ENCODE peak calls at places on chromosomes 2 and 18, in ten cellular contexts. O is K562, A is tibial nerve, E is spleen, Y is A673, V is AG04449, I is PC-3, C is uterus, H is Peyer's patch, R is psoas muscle. Q is an unnamed sample.

GRCh38 chr2:17164550-17164949 is 353.7 kb downstream of the RAD51AP2 start:
- DNase-seq in O (no peak), A (no peak), E (no peak), Y (no peak), V (no peak), I (no peak), C (no peak), H (no peak), R (no peak), Q (no peak)

GRCh38 chr2:104412384-104412783 is 441.5 kb upstream of the POU3F3 start:
- DNase-seq in O (peak), A (peak), E (no peak), Y (peak), V (no peak), I (peak), C (no peak), H (no peak), R (no peak), Q (peak)

GRCh38 chr18:3044931-3045698 is 32.2 kb upstream of the LPIN2 start:
- DNase-seq in O (no peak), A (peak), E (no peak), Y (no peak), V (no peak), I (peak), C (no peak), H (peak), R (peak), Q (no peak)

GRCh38 chr2:147288131-147288530 is 556.7 kb upstream of the ACVR2A start:
- DNase-seq in O (no peak), A (no peak), E (no peak), Y (no peak), V (no peak), I (no peak), C (no peak), H (no peak), R (no peak), Q (no peak)

GRCh38 chr18:30763913-30764350 is 278.6 kb downstream of the DSC3 start:
- DNase-seq in O (no peak), A (no peak), E (no peak), Y (no peak), V (no peak), I (peak), C (no peak), H (no peak), R (no peak), Q (no peak)

GRCh38 chr2:223860809-223861738 is 23.7 kb upstream of the AP1S3 start:
- DNase-seq in O (no peak), A (no peak), E (no peak), Y (no peak), V (peak), I (peak), C (no peak), H (peak), R (no peak), Q (no peak)

GRCh38 chr2:85731606-85732005 is 22.2 kb upstream of the ATOH8 start:
- DNase-seq in O (no peak), A (no peak), E (no peak), Y (no peak), V (no peak), I (no peak), C (no peak), H (no peak), R (no peak), Q (no peak)

GRCh38 chr18:69759046-69759445 is 188.6 kb downstream of the CD226 start:
- DNase-seq in O (no peak), A (no peak), E (no peak), Y (no peak), V (no peak), I (peak), C (no peak), H (no peak), R (no peak), Q (peak)

GRCh38 chr2:196274387-196274809 is 103.0 kb upstream of the STK17B start:
- DNase-seq in O (no peak), A (peak), E (no peak), Y (peak), V (no peak), I (peak), C (no peak), H (no peak), R (no peak), Q (no peak)

GRCh38 chr2:221205103-221205502 is 367.0 kb downstream of the EPHA4 start:
- DNase-seq in O (no peak), A (no peak), E (no peak), Y (no peak), V (no peak), I (peak), C (no peak), H (no peak), R (no peak), Q (no peak)

GRCh38 chr2:790081-790480 is 112.9 kb upstream of the TMEM18 start:
- DNase-seq in O (no peak), A (no peak), E (no peak), Y (no peak), V (no peak), I (no peak), C (no peak), H (no peak), R (no peak), Q (no peak)

GRCh38 chr18:48749768-48750167 is 201.0 kb downstream of the SMAD7 start:
- DNase-seq in O (no peak), A (peak), E (peak), Y (no peak), V (no peak), I (no peak), C (peak), H (no peak), R (peak), Q (peak)

GRCh38 chr2:191863988-191864387 is 17.1 kb upstream of the CAVIN2 start:
- DNase-seq in O (no peak), A (no peak), E (no peak), Y (no peak), V (no peak), I (peak), C (no peak), H (no peak), R (no peak), Q (no peak)

GRCh38 chr2:216195565-216195978 is 86.4 kb downstream of the XRCC5 start:
- DNase-seq in O (no peak), A (no peak), E (no peak), Y (peak), V (peak), I (peak), C (no peak), H (no peak), R (no peak), Q (peak)

GRCh38 chr2:189096769-189097447 is 82.7 kb downstream of the COL5A2 start:
- DNase-seq in O (no peak), A (no peak), E (no peak), Y (no peak), V (peak), I (peak), C (no peak), H (no peak), R (no peak), Q (peak)

GRCh38 chr18:66601649-66602048 is 2.2 kb downstream of the CDH19 start:
- DNase-seq in O (no peak), A (no peak), E (no peak), Y (no peak), V (no peak), I (no peak), C (no peak), H (no peak), R (no peak), Q (no peak)

GRCh38 chr2:189163889-189164288 is 15.7 kb downstream of the COL5A2 start:
- DNase-seq in O (no peak), A (no peak), E (no peak), Y (no peak), V (no peak), I (peak), C (no peak), H (no peak), R (no peak), Q (no peak)

GRCh38 chr2:15107137-15107536 is 454.0 kb downstream of the NBAS start:
- DNase-seq in O (no peak), A (no peak), E (no peak), Y (no peak), V (no peak), I (no peak), C (no peak), H (no peak), R (no peak), Q (no peak)

GRCh38 chr2:160730296-160730995 is 236.8 kb upstream of the RBMS1 start:
- DNase-seq in O (no peak), A (no peak), E (no peak), Y (no peak), V (no peak), I (no peak), C (no peak), H (no peak), R (no peak), Q (no peak)

GRCh38 chr18:14767474-14767873 is 19.5 kb downstream of the ANKRD30B start:
- DNase-seq in O (no peak), A (no peak), E (no peak), Y (no peak), V (no peak), I (peak), C (no peak), H (no peak), R (no peak), Q (no peak)

GRCh38 chr18:3486514-3486913 is 36.5 kb downstream of the TGIF1 start:
- DNase-seq in O (no peak), A (no peak), E (peak), Y (no peak), V (no peak), I (no peak), C (no peak), H (no peak), R (no peak), Q (no peak)

GRCh38 chr2:150023044-150023443 is 435.5 kb upstream of the MMADHC start:
- DNase-seq in O (no peak), A (no peak), E (no peak), Y (no peak), V (no peak), I (no peak), C (no peak), H (no peak), R (no peak), Q (no peak)

GRCh38 chr2:43293744-43294695 is 67.6 kb upstream of the ZFP36L2 start:
- DNase-seq in O (peak), A (peak), E (no peak), Y (peak), V (peak), I (peak), C (peak), H (no peak), R (no peak), Q (peak)

GRCh38 chr18:74514860-74515495 is 18.8 kb downstream of the CNDP2 start:
- DNase-seq in O (no peak), A (no peak), E (peak), Y (no peak), V (no peak), I (no peak), C (no peak), H (no peak), R (no peak), Q (no peak)

GRCh38 chr18:26176134-26176533 is 42.5 kb downstream of the PSMA8 start:
- DNase-seq in O (no peak), A (no peak), E (no peak), Y (no peak), V (no peak), I (no peak), C (no peak), H (no peak), R (no peak), Q (no peak)

GRCh38 chr2:46361920-46362666 is 64.9 kb downstream of the EPAS1 start:
- DNase-seq in O (no peak), A (no peak), E (no peak), Y (no peak), V (no peak), I (no peak), C (no peak), H (no peak), R (no peak), Q (no peak)

GRCh38 chr2:99635710-99636431 is 146.1 kb upstream of the REV1 start:
- DNase-seq in O (no peak), A (peak), E (no peak), Y (no peak), V (no peak), I (no peak), C (peak), H (no peak), R (peak), Q (no peak)

GRCh38 chr18:55999641-56000040 is 411.6 kb upstream of the TCF4 start:
- DNase-seq in O (no peak), A (no peak), E (no peak), Y (no peak), V (no peak), I (no peak), C (no peak), H (no peak), R (no peak), Q (no peak)

GRCh38 chr2:36562245-36562644 is 35.7 kb downstream of the FEZ2 start:
- DNase-seq in O (no peak), A (no peak), E (no peak), Y (peak), V (peak), I (peak), C (no peak), H (no peak), R (no peak), Q (no peak)

GRCh38 chr2:63440612-63441011 is 147.7 kb downstream of the WDPCP start:
- DNase-seq in O (no peak), A (no peak), E (no peak), Y (no peak), V (no peak), I (no peak), C (no peak), H (no peak), R (no peak), Q (no peak)

GRCh38 chr2:40103163-40103562 is 324.1 kb upstream of the THUMPD2 start:
- DNase-seq in O (no peak), A (no peak), E (no peak), Y (no peak), V (peak), I (no peak), C (no peak), H (no peak), R (no peak), Q (no peak)

GRCh38 chr2:106561356-106561755 is 74.2 kb downstream of the CD8B2 start:
- DNase-seq in O (no peak), A (no peak), E (no peak), Y (no peak), V (no peak), I (no peak), C (no peak), H (no peak), R (peak), Q (no peak)

GRCh38 chr18:78838183-78838582 is 141.4 kb upstream of the SALL3 start:
- DNase-seq in O (no peak), A (no peak), E (no peak), Y (no peak), V (no peak), I (no peak), C (no peak), H (no peak), R (no peak), Q (no peak)

GRCh38 chr2:73268831-73269685 is 15.2 kb downstream of the FBXO41 start:
- DNase-seq in O (no peak), A (no peak), E (peak), Y (no peak), V (no peak), I (peak), C (no peak), H (peak), R (no peak), Q (no peak)
- TF ChIP-seq CTCF in O (no peak), A (no peak), E (no peak), Y (no peak), V (peak), I (peak), C (no peak), H (no peak), R (peak), Q (no peak)

DNA sequence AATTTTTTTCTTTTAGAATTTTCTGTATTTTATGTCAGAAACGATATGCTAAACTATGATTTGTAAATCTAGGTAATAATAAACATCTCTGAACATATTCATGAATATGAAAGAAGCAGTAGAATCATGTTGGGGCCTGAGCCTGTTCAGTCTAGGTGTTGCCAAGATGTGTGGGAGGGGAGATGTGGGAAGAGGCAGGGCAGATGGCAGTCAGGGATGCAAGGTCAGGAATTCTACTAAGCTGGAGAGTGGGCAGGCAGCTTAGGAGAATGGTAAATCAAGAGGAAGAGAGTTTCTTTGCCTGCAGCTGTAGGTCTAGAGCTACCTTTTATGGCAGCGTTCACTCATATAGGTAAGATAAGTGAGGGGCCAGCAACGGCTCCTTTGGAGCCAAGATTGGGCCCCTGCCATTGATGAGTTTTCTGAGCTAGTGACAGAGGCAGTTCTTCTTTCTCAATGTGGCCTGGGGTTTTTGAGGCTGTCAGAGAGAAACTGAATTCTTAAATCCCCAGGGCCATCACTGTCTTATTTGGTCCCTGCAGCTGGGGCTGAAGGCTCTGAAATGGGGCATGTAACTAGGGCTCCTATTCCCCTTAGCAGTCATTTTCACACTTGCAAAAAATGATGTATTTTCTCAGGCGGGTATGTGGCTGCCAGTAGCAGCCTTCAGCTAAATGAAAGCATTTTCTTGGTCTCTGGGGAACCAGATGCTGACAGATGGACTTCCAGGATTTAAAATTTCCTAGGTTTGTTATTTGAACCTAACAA is 232.8 kb downstream of the PIK3C3 start:
- DNase-seq in O (no peak), A (no peak), E (no peak), Y (no peak), V (no peak), I (no peak), C (no peak), H (no peak), R (no peak), Q (no peak)
- H3K4me3 ChIP-seq in O (no peak), A (no peak), E (no peak), Y (no peak), V (no peak), I (no peak), C (no peak), H (no peak), R (no peak), Q (no peak)

GRCh38 chr2:28036307-28036706 is 145.8 kb downstream of the BABAM2 start:
- DNase-seq in O (no peak), A (no peak), E (no peak), Y (no peak), V (no peak), I (no peak), C (no peak), H (no peak), R (no peak), Q (no peak)

GRCh38 chr2:28032816-28033215 is 142.3 kb downstream of the BABAM2 start:
- DNase-seq in O (no peak), A (no peak), E (no peak), Y (no peak), V (no peak), I (no peak), C (no peak), H (no peak), R (no peak), Q (no peak)

GRCh38 chr2:28034696-28035095 is 144.2 kb downstream of the BABAM2 start:
- DNase-seq in O (no peak), A (no peak), E (no peak), Y (no peak), V (no peak), I (no peak), C (no peak), H (no peak), R (no peak), Q (no peak)

GRCh38 chr2:28035816-28036215 is 145.3 kb downstream of the BABAM2 start:
- DNase-seq in O (no peak), A (no peak), E (no peak), Y (no peak), V (no peak), I (no peak), C (no peak), H (no peak), R (no peak), Q (no peak)

DNA sequence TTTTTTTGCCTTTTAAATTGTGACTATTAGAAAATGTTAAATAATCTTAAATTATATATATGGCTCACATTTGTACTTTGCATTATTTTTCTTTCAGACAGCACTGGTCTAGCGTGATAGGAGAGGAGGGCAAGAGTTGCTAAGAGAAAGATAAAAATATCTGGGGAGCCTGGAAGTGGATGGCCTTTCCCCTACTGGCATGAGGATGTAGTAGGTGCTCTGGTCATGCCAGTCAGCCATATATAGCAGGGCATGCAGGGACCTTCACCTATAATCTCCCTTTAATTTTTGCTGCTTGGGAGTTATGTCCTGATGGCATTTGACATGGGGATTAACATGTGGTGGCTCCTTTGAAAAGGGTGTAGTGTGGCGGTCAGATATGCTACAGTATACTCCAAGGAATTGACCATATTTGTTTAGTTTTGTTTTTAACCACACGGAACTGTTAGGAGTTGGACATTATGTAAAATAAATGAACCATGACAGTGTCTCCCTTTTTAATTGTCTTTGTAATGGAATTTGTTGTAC is 144.7 kb downstream of the BABAM2 start:
- DNase-seq in O (no peak), A (no peak), E (no peak), Y (no peak), V (no peak), I (no peak), C (no peak), H (no peak), R (no peak), Q (no peak)
- TF ChIP-seq CTCF in O (no peak), A (no peak), E (no peak), Y (no peak), V (no peak), I (no peak), C (no peak), H (no peak), R (no peak), Q (no peak)

GRCh38 chr2:70753031-70753430 is 15.0 kb downstream of the ADD2 start:
- DNase-seq in O (no peak), A (no peak), E (no peak), Y (no peak), V (no peak), I (no peak), C (no peak), H (no peak), R (no peak), Q (no peak)
- H3K4me3 ChIP-seq in O (no peak), A (no peak), E (no peak), Y (no peak), V (no peak), I (no peak), C (no peak), H (no peak), R (no peak), Q (no peak)

DNA sequence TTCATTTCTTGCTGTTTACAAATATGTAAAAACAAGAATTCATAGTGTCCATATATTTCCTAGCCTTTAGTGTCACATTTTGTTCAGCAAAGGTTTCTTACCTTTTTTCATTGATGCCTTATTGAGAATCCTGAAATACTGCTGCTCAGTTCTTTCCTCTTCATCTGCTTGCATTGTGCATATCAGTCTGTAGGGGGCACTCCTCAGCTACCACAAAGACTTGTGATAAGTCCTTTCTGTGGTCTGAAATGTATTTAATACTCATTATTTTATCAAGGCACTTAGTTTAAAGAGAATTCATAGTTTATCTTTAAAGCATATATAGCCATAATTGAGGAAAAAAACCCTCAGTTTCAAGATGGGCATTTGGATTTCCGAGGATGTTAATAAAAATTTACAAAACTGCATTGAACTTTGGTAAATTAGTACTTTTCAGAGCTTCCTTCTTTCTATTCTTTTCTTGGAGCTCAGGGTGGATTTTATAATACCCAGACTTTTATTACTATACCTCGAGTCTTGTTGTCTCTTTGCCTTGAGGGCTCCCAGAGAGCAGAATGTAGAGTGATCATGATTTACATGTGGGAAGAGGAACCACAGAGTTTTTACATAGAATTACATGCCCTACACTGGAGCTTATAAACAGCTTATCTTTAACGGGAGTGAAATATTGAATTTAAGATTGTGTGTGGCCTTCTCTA is 570.1 kb downstream of the PLCL1 start:
- DNase-seq in O (peak), A (peak), E (no peak), Y (peak), V (peak), I (peak), C (no peak), H (no peak), R (no peak), Q (peak)
- TF ChIP-seq CTCF in O (peak), A (peak), E (peak), Y (peak), V (peak), I (peak), C (no peak), H (peak), R (peak), Q (peak)

GRCh38 chr18:63158012-63158631 is 161.4 kb downstream of the BCL2 start:
- DNase-seq in O (no peak), A (no peak), E (no peak), Y (no peak), V (no peak), I (no peak), C (no peak), H (no peak), R (no peak), Q (no peak)
- H3K4me3 ChIP-seq in O (no peak), A (no peak), E (no peak), Y (no peak), V (no peak), I (no peak), C (no peak), H (no peak), R (peak), Q (no peak)

GRCh38 chr18:23412351-23412964 is 40.6 kb upstream of the RIOK3 start:
- DNase-seq in O (no peak), A (no peak), E (no peak), Y (no peak), V (no peak), I (no peak), C (no peak), H (no peak), R (no peak), Q (no peak)
- TF ChIP-seq CTCF in O (no peak), A (no peak), E (no peak), Y (no peak), V (no peak), I (no peak), C (no peak), H (no peak), R (no peak), Q (no peak)